ENCODE peak calls at places on chromosome 13, in nine cellular contexts. P, G, C, D, K, Y, S, T and F are unnamed samples.

GRCh38 chr13:62482351-62482750 is 1066.7 kb upstream of the PCDH20 start:
- DNase-seq in P (no peak), G (no peak), C (no peak), D (no peak), K (no peak), Y (peak), S (no peak), T (no peak), F (peak)

GRCh38 chr13:49828452-49828851 is 36.0 kb upstream of the KPNA3 start:
- DNase-seq in P (no peak), G (no peak), C (no peak), D (no peak), K (no peak), Y (no peak), S (no peak), T (no peak), F (no peak)

GRCh38 chr13:100545684-100546061 is 42.9 kb downstream of the GGACT start:
- DNase-seq in P (no peak), G (no peak), C (no peak), D (no peak), K (no peak), Y (no peak), S (no peak), T (no peak), F (no peak)

GRCh38 chr13:77619655-77620054 is 77.8 kb upstream of the SLAIN1 start:
- DNase-seq in P (no peak), G (no peak), C (no peak), D (no peak), K (no peak), Y (no peak), S (no peak), T (no peak), F (no peak)

GRCh38 chr13:100588350-100589177 is at the start of gene GGACT:
- DNase-seq in P (peak), G (peak), C (peak), D (peak), K (peak), Y (no peak), S (no peak), T (peak), F (peak)

GRCh38 chr13:72255908-72256307 is 388.9 kb upstream of the DACH1 start:
- DNase-seq in P (peak), G (no peak), C (peak), D (no peak), K (no peak), Y (peak), S (peak), T (peak), F (no peak)

GRCh38 chr13:102045713-102046112 is 356.1 kb downstream of the FGF14 start:
- DNase-seq in P (no peak), G (no peak), C (no peak), D (no peak), K (no peak), Y (no peak), S (no peak), T (no peak), F (no peak)

GRCh38 chr13:48490241-48490640 is 42.6 kb downstream of the RCBTB2 start:
- DNase-seq in P (no peak), G (no peak), C (no peak), D (no peak), K (no peak), Y (no peak), S (no peak), T (no peak), F (no peak)

GRCh38 chr13:77833331-77833863 is 85.2 kb downstream of the EDNRB start:
- DNase-seq in P (no peak), G (peak), C (no peak), D (no peak), K (no peak), Y (no peak), S (no peak), T (no peak), F (no peak)